ENCODE peak calls at places on chromosome 12, in five cellular contexts. One of them, this sample, is unnamed.

GRCh38 chr12:50102186-50102585 is 1.6 kb upstream of the GPD1 start:
- DNase-seq in astrocyte of the spinal cord: no peak
- DNase-seq in CD4-positive, CD25-positive, alpha-beta regulatory T cell: no peak
- DNase-seq in AG04449: no peak
- DNase-seq in left ventricle myocardium inferior: no peak
- DNase-seq in this sample: no peak

GRCh38 chr12:1080520-1081223 is 89.6 kb downstream of the ERC1 start:
- DNase-seq in astrocyte of the spinal cord: no peak
- DNase-seq in CD4-positive, CD25-positive, alpha-beta regulatory T cell: no peak
- DNase-seq in AG04449: no peak
- DNase-seq in left ventricle myocardium inferior: no peak
- DNase-seq in this sample: peak; percentile 36

GRCh38 chr12:124593176-124593575 is 25.8 kb upstream of the NCOR2 start:
- DNase-seq in astrocyte of the spinal cord: no peak
- DNase-seq in CD4-positive, CD25-positive, alpha-beta regulatory T cell: no peak
- DNase-seq in AG04449: no peak
- DNase-seq in left ventricle myocardium inferior: no peak
- DNase-seq in this sample: no peak

GRCh38 chr12:26971963-26972362 is 33.7 kb downstream of the FGFR1OP2 start:
- DNase-seq in astrocyte of the spinal cord: no peak
- DNase-seq in CD4-positive, CD25-positive, alpha-beta regulatory T cell: peak; percentile 38
- DNase-seq in AG04449: no peak
- DNase-seq in left ventricle myocardium inferior: no peak
- DNase-seq in this sample: peak; percentile 46

GRCh38 chr12:119134673-119135072 is 44.1 kb upstream of the HSPB8 start:
- DNase-seq in astrocyte of the spinal cord: no peak
- DNase-seq in CD4-positive, CD25-positive, alpha-beta regulatory T cell: no peak
- DNase-seq in AG04449: no peak
- DNase-seq in left ventricle myocardium inferior: no peak
- DNase-seq in this sample: no peak

GRCh38 chr12:7787574-7788315 is 1.5 kb upstream of the NANOG start:
- DNase-seq in astrocyte of the spinal cord: no peak
- DNase-seq in CD4-positive, CD25-positive, alpha-beta regulatory T cell: no peak
- DNase-seq in AG04449: no peak
- DNase-seq in left ventricle myocardium inferior: no peak
- DNase-seq in this sample: no peak

GRCh38 chr12:39872425-39872824 is 233.5 kb downstream of the SLC2A13 start:
- DNase-seq in astrocyte of the spinal cord: no peak
- DNase-seq in CD4-positive, CD25-positive, alpha-beta regulatory T cell: no peak
- DNase-seq in AG04449: no peak
- DNase-seq in left ventricle myocardium inferior: no peak
- DNase-seq in this sample: no peak

GRCh38 chr12:55686366-55687010 is 21.2 kb downstream of the ITGA7 start:
- DNase-seq in astrocyte of the spinal cord: no peak
- DNase-seq in CD4-positive, CD25-positive, alpha-beta regulatory T cell: no peak
- DNase-seq in AG04449: no peak
- DNase-seq in left ventricle myocardium inferior: no peak
- DNase-seq in this sample: no peak

GRCh38 chr12:6092784-6093722 is 31.4 kb downstream of the VWF start:
- DNase-seq in astrocyte of the spinal cord: peak; percentile 91
- DNase-seq in CD4-positive, CD25-positive, alpha-beta regulatory T cell: no peak
- DNase-seq in AG04449: no peak
- DNase-seq in left ventricle myocardium inferior: no peak
- DNase-seq in this sample: no peak

GRCh38 chr12:3559601-3560294 is 68.7 kb downstream of the PRMT8 start:
- DNase-seq in astrocyte of the spinal cord: no peak
- DNase-seq in CD4-positive, CD25-positive, alpha-beta regulatory T cell: no peak
- DNase-seq in AG04449: no peak
- DNase-seq in left ventricle myocardium inferior: no peak
- DNase-seq in this sample: no peak

GRCh38 chr12:96516472-96517417 is 27.4 kb downstream of the CFAP54 start:
- DNase-seq in astrocyte of the spinal cord: peak; percentile 87
- DNase-seq in CD4-positive, CD25-positive, alpha-beta regulatory T cell: peak; percentile 73
- DNase-seq in AG04449: no peak
- DNase-seq in left ventricle myocardium inferior: peak; percentile 75
- DNase-seq in this sample: peak; percentile 70

GRCh38 chr12:98182791-98183190 is 332.6 kb upstream of the TMPO start:
- DNase-seq in astrocyte of the spinal cord: no peak
- DNase-seq in CD4-positive, CD25-positive, alpha-beta regulatory T cell: no peak
- DNase-seq in AG04449: no peak
- DNase-seq in left ventricle myocardium inferior: no peak
- DNase-seq in this sample: no peak

GRCh38 chr12:13247596-13247995 is 51.1 kb downstream of the EMP1 start:
- DNase-seq in astrocyte of the spinal cord: no peak
- DNase-seq in CD4-positive, CD25-positive, alpha-beta regulatory T cell: no peak
- DNase-seq in AG04449: no peak
- DNase-seq in left ventricle myocardium inferior: no peak
- DNase-seq in this sample: no peak

GRCh38 chr12:83016226-83016835 is 329.6 kb downstream of the TMTC2 start:
- DNase-seq in astrocyte of the spinal cord: peak; percentile 90
- DNase-seq in CD4-positive, CD25-positive, alpha-beta regulatory T cell: no peak
- DNase-seq in AG04449: peak; percentile 4
- DNase-seq in left ventricle myocardium inferior: no peak
- DNase-seq in this sample: no peak

GRCh38 chr12:69884386-69884785 is 59.4 kb downstream of the MYRFL start:
- DNase-seq in astrocyte of the spinal cord: no peak
- DNase-seq in CD4-positive, CD25-positive, alpha-beta regulatory T cell: no peak
- DNase-seq in AG04449: no peak
- DNase-seq in left ventricle myocardium inferior: no peak
- DNase-seq in this sample: no peak

GRCh38 chr12:40107803-40108620 is 2.1 kb upstream of the SLC2A13 start:
- DNase-seq in astrocyte of the spinal cord: no peak
- DNase-seq in CD4-positive, CD25-positive, alpha-beta regulatory T cell: no peak
- DNase-seq in AG04449: no peak
- DNase-seq in left ventricle myocardium inferior: no peak
- DNase-seq in this sample: no peak

GRCh38 chr12:88251798-88252197 is 109.7 kb downstream of the TMTC3 start:
- DNase-seq in astrocyte of the spinal cord: no peak
- DNase-seq in CD4-positive, CD25-positive, alpha-beta regulatory T cell: no peak
- DNase-seq in AG04449: no peak
- DNase-seq in left ventricle myocardium inferior: no peak
- DNase-seq in this sample: no peak

GRCh38 chr12:14913381-14913781 is 25.0 kb downstream of the ERP27 start:
- DNase-seq in astrocyte of the spinal cord: no peak
- DNase-seq in CD4-positive, CD25-positive, alpha-beta regulatory T cell: no peak
- DNase-seq in AG04449: no peak
- DNase-seq in left ventricle myocardium inferior: peak; percentile 59
- DNase-seq in this sample: no peak

GRCh38 chr12:89345376-89345775 is 6.9 kb downstream of the DUSP6 start:
- DNase-seq in astrocyte of the spinal cord: no peak
- DNase-seq in CD4-positive, CD25-positive, alpha-beta regulatory T cell: no peak
- DNase-seq in AG04449: no peak
- DNase-seq in left ventricle myocardium inferior: no peak
- DNase-seq in this sample: no peak

GRCh38 chr12:7512528-7512927 is 9.0 kb upstream of the CD163 start:
- DNase-seq in astrocyte of the spinal cord: peak; percentile 96
- DNase-seq in CD4-positive, CD25-positive, alpha-beta regulatory T cell: no peak
- DNase-seq in AG04449: peak; percentile 84
- DNase-seq in left ventricle myocardium inferior: no peak
- DNase-seq in this sample: no peak

GRCh38 chr12:125305221-125305620 is 240.0 kb downstream of the AACS start:
- DNase-seq in astrocyte of the spinal cord: no peak
- DNase-seq in CD4-positive, CD25-positive, alpha-beta regulatory T cell: no peak
- DNase-seq in AG04449: no peak
- DNase-seq in left ventricle myocardium inferior: no peak
- DNase-seq in this sample: no peak

GRCh38 chr12:7695159-7695930 is at the start of gene GDF3:
- DNase-seq in astrocyte of the spinal cord: peak; percentile 1
- DNase-seq in CD4-positive, CD25-positive, alpha-beta regulatory T cell: no peak
- DNase-seq in AG04449: no peak
- DNase-seq in left ventricle myocardium inferior: no peak
- DNase-seq in this sample: no peak

GRCh38 chr12:92421701-92422100 is 276.1 kb upstream of the BTG1 start:
- DNase-seq in astrocyte of the spinal cord: no peak
- DNase-seq in CD4-positive, CD25-positive, alpha-beta regulatory T cell: no peak
- DNase-seq in AG04449: no peak
- DNase-seq in left ventricle myocardium inferior: no peak
- DNase-seq in this sample: no peak

GRCh38 chr12:100652488-100652887 is 79.0 kb downstream of the GAS2L3 start:
- DNase-seq in astrocyte of the spinal cord: no peak
- DNase-seq in CD4-positive, CD25-positive, alpha-beta regulatory T cell: no peak
- DNase-seq in AG04449: no peak
- DNase-seq in left ventricle myocardium inferior: no peak
- DNase-seq in this sample: no peak

GRCh38 chr12:123063535-123063934 is 83.1 kb downstream of the ARL6IP4 start:
- DNase-seq in astrocyte of the spinal cord: no peak
- DNase-seq in CD4-positive, CD25-positive, alpha-beta regulatory T cell: no peak
- DNase-seq in AG04449: no peak
- DNase-seq in left ventricle myocardium inferior: no peak
- DNase-seq in this sample: no peak

GRCh38 chr12:29725587-29726320 is 58.0 kb downstream of the TMTC1 start:
- DNase-seq in astrocyte of the spinal cord: peak; percentile 89
- DNase-seq in CD4-positive, CD25-positive, alpha-beta regulatory T cell: no peak
- DNase-seq in AG04449: no peak
- DNase-seq in left ventricle myocardium inferior: peak; percentile 75
- DNase-seq in this sample: peak; percentile 4

GRCh38 chr12:76470028-76470939 is 89.3 kb downstream of the OSBPL8 start:
- DNase-seq in astrocyte of the spinal cord: peak; percentile 86
- DNase-seq in CD4-positive, CD25-positive, alpha-beta regulatory T cell: no peak
- DNase-seq in AG04449: peak; percentile 84
- DNase-seq in left ventricle myocardium inferior: no peak
- DNase-seq in this sample: peak; percentile 48

GRCh38 chr12:26770239-26771070 is 62.5 kb downstream of the ITPR2 start:
- DNase-seq in astrocyte of the spinal cord: no peak
- DNase-seq in CD4-positive, CD25-positive, alpha-beta regulatory T cell: no peak
- DNase-seq in AG04449: no peak
- DNase-seq in left ventricle myocardium inferior: no peak
- DNase-seq in this sample: no peak

GRCh38 chr12:4282103-4282891 is 8.7 kb downstream of the CCND2 start:
- DNase-seq in astrocyte of the spinal cord: no peak
- DNase-seq in CD4-positive, CD25-positive, alpha-beta regulatory T cell: no peak
- DNase-seq in AG04449: no peak
- DNase-seq in left ventricle myocardium inferior: no peak
- DNase-seq in this sample: no peak

GRCh38 chr12:106046947-106047346 is 91.8 kb downstream of the NUAK1 start:
- DNase-seq in astrocyte of the spinal cord: no peak
- DNase-seq in CD4-positive, CD25-positive, alpha-beta regulatory T cell: no peak
- DNase-seq in AG04449: no peak
- DNase-seq in left ventricle myocardium inferior: no peak
- DNase-seq in this sample: no peak

GRCh38 chr12:126185025-126185424 is 1119.8 kb downstream of the AACS start:
- DNase-seq in astrocyte of the spinal cord: no peak
- DNase-seq in CD4-positive, CD25-positive, alpha-beta regulatory T cell: no peak
- DNase-seq in AG04449: no peak
- DNase-seq in left ventricle myocardium inferior: no peak
- DNase-seq in this sample: no peak

GRCh38 chr12:100798799-100799198 is 4.2 kb downstream of the ANO4 start:
- DNase-seq in astrocyte of the spinal cord: peak; percentile 82
- DNase-seq in CD4-positive, CD25-positive, alpha-beta regulatory T cell: no peak
- DNase-seq in AG04449: peak; percentile 10
- DNase-seq in left ventricle myocardium inferior: no peak
- DNase-seq in this sample: no peak

DNA sequence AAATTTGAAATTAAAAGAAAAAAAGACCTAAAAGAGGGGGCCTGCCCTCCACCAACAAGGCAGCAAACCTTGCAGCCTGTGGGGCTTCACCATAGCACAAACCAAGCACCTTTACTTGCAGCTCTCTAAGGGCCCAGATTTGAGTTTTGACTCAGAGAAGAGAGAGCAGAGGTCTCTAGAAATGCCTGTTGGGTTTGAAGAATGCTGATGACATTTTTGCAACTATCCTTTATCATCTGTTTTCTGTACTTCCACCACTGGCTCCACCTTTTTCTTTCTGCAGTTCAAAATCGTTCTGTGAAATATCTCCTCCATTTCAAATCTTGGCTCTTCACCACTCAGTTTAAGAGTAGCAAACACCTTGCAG is 83.8 kb upstream of the HMGA2 start:
- DNase-seq in astrocyte of the spinal cord: no peak
- DNase-seq in CD4-positive, CD25-positive, alpha-beta regulatory T cell: no peak
- DNase-seq in AG04449: no peak
- DNase-seq in left ventricle myocardium inferior: no peak
- DNase-seq in this sample: no peak
- H3K4me3 ChIP-seq in astrocyte of the spinal cord: peak overlapping the region; percentile 59
- H3K4me3 ChIP-seq in CD4-positive, CD25-positive, alpha-beta regulatory T cell: no peak overlapping the region
- H3K4me3 ChIP-seq in AG04449: peak overlapping the region; percentile 76
- H3K4me3 ChIP-seq in left ventricle myocardium inferior: peak overlapping the region; percentile 78
- H3K4me3 ChIP-seq in this sample: no peak overlapping the region

GRCh38 chr12:9813821-9814798 is 13.2 kb upstream of the KLRF1 start:
- DNase-seq in astrocyte of the spinal cord: peak; percentile 42
- DNase-seq in CD4-positive, CD25-positive, alpha-beta regulatory T cell: peak; percentile 75
- DNase-seq in AG04449: no peak
- DNase-seq in left ventricle myocardium inferior: peak; percentile 76
- DNase-seq in this sample: peak; percentile 65
- H3K4me3 ChIP-seq in astrocyte of the spinal cord: peak overlapping the region; percentile 6
- H3K4me3 ChIP-seq in CD4-positive, CD25-positive, alpha-beta regulatory T cell: peak overlapping the region; percentile 41
- H3K4me3 ChIP-seq in AG04449: no peak overlapping the region
- H3K4me3 ChIP-seq in left ventricle myocardium inferior: peak overlapping the region; percentile 55
- H3K4me3 ChIP-seq in this sample: peak overlapping the region; percentile 48

DNA sequence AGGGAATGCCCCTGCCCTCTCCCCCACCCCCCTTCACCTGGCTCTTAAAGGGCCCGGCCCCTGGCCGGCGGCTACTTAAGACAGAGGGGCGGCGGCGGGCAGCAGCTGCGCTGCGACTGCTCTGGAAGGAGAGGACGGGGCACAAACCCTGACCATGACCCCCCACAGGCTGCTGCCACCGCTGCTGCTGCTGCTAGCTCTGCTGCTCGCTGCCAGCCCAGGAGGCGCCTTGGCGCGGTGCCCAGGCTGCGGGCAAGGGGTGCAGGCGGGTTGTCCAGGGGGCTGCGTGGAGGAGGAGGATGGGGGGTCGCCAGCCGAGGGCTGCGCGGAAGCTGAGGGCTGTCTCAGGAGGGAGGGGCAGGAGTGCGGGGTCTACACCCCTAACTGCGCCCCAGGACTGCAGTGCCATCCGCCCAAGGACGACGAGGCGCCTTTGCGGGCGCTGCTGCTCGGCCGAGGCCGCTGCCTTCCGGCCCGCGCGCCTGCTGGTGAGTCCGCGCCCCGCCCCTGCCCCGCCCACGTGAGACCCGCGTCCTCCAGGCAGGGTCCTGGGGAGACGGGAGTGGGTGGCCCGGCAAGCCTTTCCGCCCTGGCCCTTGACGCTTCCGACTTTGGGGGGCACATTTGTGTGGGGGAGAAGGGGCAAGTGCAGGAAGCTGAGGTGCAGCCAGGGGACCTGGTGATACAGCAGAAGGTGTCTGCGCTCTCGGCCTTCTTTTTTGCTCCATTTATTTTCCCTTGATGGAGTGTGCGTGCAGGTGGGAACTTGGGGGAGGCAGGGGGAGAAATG is at the start of gene IGFBP6:
- DNase-seq in astrocyte of the spinal cord: peak; percentile 41
- DNase-seq in CD4-positive, CD25-positive, alpha-beta regulatory T cell: peak; percentile 49
- DNase-seq in AG04449: no peak
- DNase-seq in left ventricle myocardium inferior: peak; percentile 78
- DNase-seq in this sample: peak; percentile 61
- H3K4me3 ChIP-seq in astrocyte of the spinal cord: peak within 1 kb of the TSS; percentile 59
- H3K4me3 ChIP-seq in CD4-positive, CD25-positive, alpha-beta regulatory T cell: no peak within 1 kb of the TSS
- H3K4me3 ChIP-seq in AG04449: peak within 1 kb of the TSS; percentile 73
- H3K4me3 ChIP-seq in left ventricle myocardium inferior: peak within 1 kb of the TSS; percentile 80
- H3K4me3 ChIP-seq in this sample: peak within 1 kb of the TSS; percentile 54

DNA sequence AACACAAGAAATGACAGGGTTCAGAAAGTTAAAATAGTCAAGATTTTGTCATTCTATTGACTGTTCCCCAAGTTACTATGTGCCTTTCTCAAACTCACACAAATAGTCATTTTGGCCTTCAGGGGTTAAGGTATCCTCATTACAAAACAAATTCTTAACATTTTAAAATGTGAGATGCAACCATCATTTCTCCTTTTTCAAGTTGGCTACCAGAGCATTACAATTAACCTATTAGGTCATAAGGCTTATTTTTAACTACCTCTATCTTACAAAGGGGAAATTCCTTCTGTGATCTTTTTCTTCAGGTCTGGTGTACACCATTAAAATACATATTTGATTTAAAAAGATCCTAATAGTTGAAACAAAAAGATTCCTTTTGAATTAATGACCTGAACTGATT is 61.2 kb downstream of the SLC38A1 start:
- DNase-seq in astrocyte of the spinal cord: no peak
- DNase-seq in CD4-positive, CD25-positive, alpha-beta regulatory T cell: no peak
- DNase-seq in AG04449: no peak
- DNase-seq in left ventricle myocardium inferior: no peak
- DNase-seq in this sample: peak; percentile 35
- H3K4me3 ChIP-seq in astrocyte of the spinal cord: no peak overlapping the region
- H3K4me3 ChIP-seq in CD4-positive, CD25-positive, alpha-beta regulatory T cell: no peak overlapping the region
- H3K4me3 ChIP-seq in AG04449: no peak overlapping the region
- H3K4me3 ChIP-seq in left ventricle myocardium inferior: no peak overlapping the region
- H3K4me3 ChIP-seq in this sample: no peak overlapping the region